ENCODE peak calls at places on chromosomes 7 and 10, in five cellular contexts. One of them, this sample, is unnamed.

GRCh38 chr7:19404912-19405329 is 259.7 kb upstream of the FERD3L start:
- DNase-seq in DMS 273 treated with DMSO at 0.1 percent for 48 hours: peak
- DNase-seq in NCI-H774: no peak
- DNase-seq in fibroblast of lung: peak
- DNase-seq in hippocampal formation: no peak
- DNase-seq in this sample: no peak

GRCh38 chr10:132927824-132928223 is 14.5 kb downstream of the CFAP46 start:
- DNase-seq in DMS 273 treated with DMSO at 0.1 percent for 48 hours: no peak
- DNase-seq in NCI-H774: no peak
- DNase-seq in fibroblast of lung: no peak
- DNase-seq in hippocampal formation: no peak
- DNase-seq in this sample: no peak

GRCh38 chr7:98163704-98164478 is 47.3 kb upstream of the BHLHA15 start:
- DNase-seq in DMS 273 treated with DMSO at 0.1 percent for 48 hours: no peak
- DNase-seq in NCI-H774: no peak
- DNase-seq in fibroblast of lung: peak
- DNase-seq in hippocampal formation: no peak
- DNase-seq in this sample: no peak

GRCh38 chr7:99679032-99679399 is 780 bp downstream of the CYP3A5 start:
- DNase-seq in DMS 273 treated with DMSO at 0.1 percent for 48 hours: no peak
- DNase-seq in NCI-H774: peak
- DNase-seq in fibroblast of lung: peak
- DNase-seq in hippocampal formation: no peak
- DNase-seq in this sample: peak

GRCh38 chr7:91201731-91202130 is 62.5 kb upstream of the FZD1 start:
- DNase-seq in DMS 273 treated with DMSO at 0.1 percent for 48 hours: no peak
- DNase-seq in NCI-H774: peak
- DNase-seq in fibroblast of lung: no peak
- DNase-seq in hippocampal formation: no peak
- DNase-seq in this sample: no peak

GRCh38 chr10:124152781-124153600 is 59.6 kb upstream of the CHST15 start:
- DNase-seq in DMS 273 treated with DMSO at 0.1 percent for 48 hours: no peak
- DNase-seq in NCI-H774: peak
- DNase-seq in fibroblast of lung: peak
- DNase-seq in hippocampal formation: no peak
- DNase-seq in this sample: no peak

GRCh38 chr10:114002422-114002821 is 41.2 kb upstream of the ADRB1 start:
- DNase-seq in DMS 273 treated with DMSO at 0.1 percent for 48 hours: no peak
- DNase-seq in NCI-H774: no peak
- DNase-seq in fibroblast of lung: no peak
- DNase-seq in hippocampal formation: no peak
- DNase-seq in this sample: no peak

GRCh38 chr7:131521651-131522163 is 34.7 kb downstream of the PODXL start:
- DNase-seq in DMS 273 treated with DMSO at 0.1 percent for 48 hours: no peak
- DNase-seq in NCI-H774: no peak
- DNase-seq in fibroblast of lung: peak
- DNase-seq in hippocampal formation: no peak
- DNase-seq in this sample: no peak

GRCh38 chr7:7201583-7202374 is 19.4 kb downstream of the C1GALT1 start:
- DNase-seq in DMS 273 treated with DMSO at 0.1 percent for 48 hours: no peak
- DNase-seq in NCI-H774: no peak
- DNase-seq in fibroblast of lung: no peak
- DNase-seq in hippocampal formation: no peak
- DNase-seq in this sample: peak

GRCh38 chr7:79619216-79619615 is 165.7 kb upstream of the MAGI2 start:
- DNase-seq in DMS 273 treated with DMSO at 0.1 percent for 48 hours: no peak
- DNase-seq in NCI-H774: no peak
- DNase-seq in fibroblast of lung: no peak
- DNase-seq in hippocampal formation: no peak
- DNase-seq in this sample: no peak

GRCh38 chr7:104445393-104445792 is 117.0 kb downstream of the LHFPL3 start:
- DNase-seq in DMS 273 treated with DMSO at 0.1 percent for 48 hours: no peak
- DNase-seq in NCI-H774: no peak
- DNase-seq in fibroblast of lung: no peak
- DNase-seq in hippocampal formation: no peak
- DNase-seq in this sample: no peak

GRCh38 chr10:110568055-110568735 is 700 bp downstream of the SMC3 start:
- DNase-seq in DMS 273 treated with DMSO at 0.1 percent for 48 hours: no peak
- DNase-seq in NCI-H774: no peak
- DNase-seq in fibroblast of lung: peak
- DNase-seq in hippocampal formation: no peak
- DNase-seq in this sample: peak

GRCh38 chr10:101272229-101272868 is 43.1 kb upstream of the LBX1 start:
- DNase-seq in DMS 273 treated with DMSO at 0.1 percent for 48 hours: peak
- DNase-seq in NCI-H774: peak
- DNase-seq in fibroblast of lung: peak
- DNase-seq in hippocampal formation: no peak
- DNase-seq in this sample: peak

GRCh38 chr10:62374862-62375710 is 917 bp downstream of the ZNF365 start:
- DNase-seq in DMS 273 treated with DMSO at 0.1 percent for 48 hours: no peak
- DNase-seq in NCI-H774: no peak
- DNase-seq in fibroblast of lung: peak
- DNase-seq in hippocampal formation: peak
- DNase-seq in this sample: no peak

GRCh38 chr10:16756561-16757221 is 60.5 kb downstream of the RSU1 start:
- DNase-seq in DMS 273 treated with DMSO at 0.1 percent for 48 hours: no peak
- DNase-seq in NCI-H774: no peak
- DNase-seq in fibroblast of lung: peak
- DNase-seq in hippocampal formation: no peak
- DNase-seq in this sample: no peak

GRCh38 chr7:119964640-119965542 is 308.1 kb upstream of the KCND2 start:
- DNase-seq in DMS 273 treated with DMSO at 0.1 percent for 48 hours: no peak
- DNase-seq in NCI-H774: no peak
- DNase-seq in fibroblast of lung: peak
- DNase-seq in hippocampal formation: no peak
- DNase-seq in this sample: no peak

GRCh38 chr10:63866747-63867140 is 345.5 kb downstream of the REEP3 start:
- DNase-seq in DMS 273 treated with DMSO at 0.1 percent for 48 hours: no peak
- DNase-seq in NCI-H774: peak
- DNase-seq in fibroblast of lung: no peak
- DNase-seq in hippocampal formation: no peak
- DNase-seq in this sample: no peak

GRCh38 chr10:128078136-128078969 is 47.9 kb downstream of the MKI67 start:
- DNase-seq in DMS 273 treated with DMSO at 0.1 percent for 48 hours: no peak
- DNase-seq in NCI-H774: no peak
- DNase-seq in fibroblast of lung: peak
- DNase-seq in hippocampal formation: no peak
- DNase-seq in this sample: peak

GRCh38 chr7:17963281-17963680 is 23.0 kb upstream of the SNX13 start:
- DNase-seq in DMS 273 treated with DMSO at 0.1 percent for 48 hours: no peak
- DNase-seq in NCI-H774: no peak
- DNase-seq in fibroblast of lung: no peak
- DNase-seq in hippocampal formation: no peak
- DNase-seq in this sample: no peak

GRCh38 chr7:117134885-117135552 is 181.7 kb downstream of the ST7 start:
- DNase-seq in DMS 273 treated with DMSO at 0.1 percent for 48 hours: no peak
- DNase-seq in NCI-H774: no peak
- DNase-seq in fibroblast of lung: peak
- DNase-seq in hippocampal formation: no peak
- DNase-seq in this sample: no peak

GRCh38 chr10:114042895-114043531 is 653 bp upstream of the ADRB1 start:
- DNase-seq in DMS 273 treated with DMSO at 0.1 percent for 48 hours: peak
- DNase-seq in NCI-H774: no peak
- DNase-seq in fibroblast of lung: peak
- DNase-seq in hippocampal formation: no peak
- DNase-seq in this sample: no peak

GRCh38 chr10:28796606-28797512 is 119.5 kb downstream of the BAMBI start:
- DNase-seq in DMS 273 treated with DMSO at 0.1 percent for 48 hours: no peak
- DNase-seq in NCI-H774: no peak
- DNase-seq in fibroblast of lung: peak
- DNase-seq in hippocampal formation: no peak
- DNase-seq in this sample: peak

GRCh38 chr7:47537716-47538640 is 43.9 kb downstream of the TNS3 start:
- DNase-seq in DMS 273 treated with DMSO at 0.1 percent for 48 hours: no peak
- DNase-seq in NCI-H774: no peak
- DNase-seq in fibroblast of lung: no peak
- DNase-seq in hippocampal formation: no peak
- DNase-seq in this sample: no peak

GRCh38 chr7:3844545-3845151 is 543.6 kb downstream of the SDK1 start:
- DNase-seq in DMS 273 treated with DMSO at 0.1 percent for 48 hours: no peak
- DNase-seq in NCI-H774: no peak
- DNase-seq in fibroblast of lung: no peak
- DNase-seq in hippocampal formation: no peak
- DNase-seq in this sample: no peak

GRCh38 chr7:108157606-108158330 is 27.6 kb upstream of the LAMB4 start:
- DNase-seq in DMS 273 treated with DMSO at 0.1 percent for 48 hours: no peak
- DNase-seq in NCI-H774: no peak
- DNase-seq in fibroblast of lung: no peak
- DNase-seq in hippocampal formation: no peak
- DNase-seq in this sample: no peak